ENCODE peak calls at places on chromosomes 6 and 20, in four cellular contexts. One of them, this sample, is unnamed.

GRCh38 chr6:157314705-157315321 is 8.5 kb downstream of the TMEM242 start:
- DNase-seq in GM12891: no peak
- DNase-seq in GM12878: peak
- DNase-seq in K562: peak
- DNase-seq in this sample: peak

GRCh38 chr20:3706774-3707507 is 5.5 kb downstream of the SIGLEC1 start:
- DNase-seq in GM12891: no peak
- DNase-seq in GM12878: no peak
- DNase-seq in K562: no peak
- DNase-seq in this sample: no peak

GRCh38 chr6:165556116-165556843 is 106.8 kb downstream of the PDE10A start:
- DNase-seq in GM12891: no peak
- DNase-seq in GM12878: no peak
- DNase-seq in K562: no peak
- DNase-seq in this sample: no peak

GRCh38 chr6:21163110-21163837 is 430.3 kb upstream of the SOX4 start:
- DNase-seq in GM12891: no peak
- DNase-seq in GM12878: no peak
- DNase-seq in K562: no peak
- DNase-seq in this sample: no peak

GRCh38 chr6:6474170-6474920 is 114.2 kb upstream of the LY86 start:
- DNase-seq in GM12891: no peak
- DNase-seq in GM12878: no peak
- DNase-seq in K562: no peak
- DNase-seq in this sample: no peak

GRCh38 chr6:157075549-157076426 is 247.5 kb downstream of the TMEM242 start:
- DNase-seq in GM12891: no peak
- DNase-seq in GM12878: peak
- DNase-seq in K562: no peak
- DNase-seq in this sample: no peak

GRCh38 chr20:43926691-43927090 is 12.0 kb downstream of the TOX2 start:
- DNase-seq in GM12891: no peak
- DNase-seq in GM12878: no peak
- DNase-seq in K562: no peak
- DNase-seq in this sample: no peak

GRCh38 chr6:32969685-32970412 is 1.5 kb downstream of the BRD2 start:
- DNase-seq in GM12891: no peak
- DNase-seq in GM12878: no peak
- DNase-seq in K562: peak
- DNase-seq in this sample: peak

GRCh38 chr6:31383149-31383548 is 20.2 kb upstream of the MICA start:
- DNase-seq in GM12891: no peak
- DNase-seq in GM12878: no peak
- DNase-seq in K562: peak
- DNase-seq in this sample: peak

GRCh38 chr20:21002486-21002885 is 103.7 kb downstream of the LINC00237 start:
- DNase-seq in GM12891: no peak
- DNase-seq in GM12878: no peak
- DNase-seq in K562: no peak
- DNase-seq in this sample: no peak

GRCh38 chr6:169427856-169428255 is 174.2 kb upstream of the THBS2 start:
- DNase-seq in GM12891: no peak
- DNase-seq in GM12878: no peak
- DNase-seq in K562: no peak
- DNase-seq in this sample: no peak

GRCh38 chr20:25310921-25311728 is 63.2 kb downstream of the PYGB start:
- DNase-seq in GM12891: no peak
- DNase-seq in GM12878: no peak
- DNase-seq in K562: no peak
- DNase-seq in this sample: no peak

GRCh38 chr6:157107915-157108651 is 215.2 kb downstream of the TMEM242 start:
- DNase-seq in GM12891: no peak
- DNase-seq in GM12878: no peak
- DNase-seq in K562: peak
- DNase-seq in this sample: no peak

GRCh38 chr6:32843979-32844838 is at the start of gene PSMB8:
- DNase-seq in GM12891: peak
- DNase-seq in GM12878: peak
- DNase-seq in K562: peak
- DNase-seq in this sample: peak

GRCh38 chr20:23086056-23086551 is at the start of gene CD93:
- DNase-seq in GM12891: peak
- DNase-seq in GM12878: no peak
- DNase-seq in K562: no peak
- DNase-seq in this sample: no peak

GRCh38 chr6:54335871-54336270 is 27.6 kb downstream of the TINAG start:
- DNase-seq in GM12891: no peak
- DNase-seq in GM12878: no peak
- DNase-seq in K562: no peak
- DNase-seq in this sample: no peak

GRCh38 chr6:322940-323729 is 30.8 kb downstream of the DUSP22 start:
- DNase-seq in GM12891: no peak
- DNase-seq in GM12878: peak
- DNase-seq in K562: no peak
- DNase-seq in this sample: no peak

GRCh38 chr20:38001173-38001875 is 31.9 kb downstream of the TTI1 start:
- DNase-seq in GM12891: no peak
- DNase-seq in GM12878: no peak
- DNase-seq in K562: no peak
- DNase-seq in this sample: no peak

GRCh38 chr20:45014671-45015415 is 48.5 kb downstream of the STK4 start:
- DNase-seq in GM12891: no peak
- DNase-seq in GM12878: no peak
- DNase-seq in K562: no peak
- DNase-seq in this sample: no peak

GRCh38 chr6:41367700-41368099 is 32.3 kb downstream of the NCR2 start:
- DNase-seq in GM12891: no peak
- DNase-seq in GM12878: no peak
- DNase-seq in K562: peak
- DNase-seq in this sample: no peak

GRCh38 chr6:20153194-20153593 is 59.1 kb downstream of the MBOAT1 start:
- DNase-seq in GM12891: no peak
- DNase-seq in GM12878: no peak
- DNase-seq in K562: no peak
- DNase-seq in this sample: no peak

GRCh38 chr20:24018796-24019195 is 30.2 kb upstream of the GGTLC1 start:
- DNase-seq in GM12891: no peak
- DNase-seq in GM12878: no peak
- DNase-seq in K562: no peak
- DNase-seq in this sample: no peak

GRCh38 chr20:20782747-20783146 is 70.3 kb upstream of the RALGAPA2 start:
- DNase-seq in GM12891: no peak
- DNase-seq in GM12878: no peak
- DNase-seq in K562: no peak
- DNase-seq in this sample: no peak

DNA sequence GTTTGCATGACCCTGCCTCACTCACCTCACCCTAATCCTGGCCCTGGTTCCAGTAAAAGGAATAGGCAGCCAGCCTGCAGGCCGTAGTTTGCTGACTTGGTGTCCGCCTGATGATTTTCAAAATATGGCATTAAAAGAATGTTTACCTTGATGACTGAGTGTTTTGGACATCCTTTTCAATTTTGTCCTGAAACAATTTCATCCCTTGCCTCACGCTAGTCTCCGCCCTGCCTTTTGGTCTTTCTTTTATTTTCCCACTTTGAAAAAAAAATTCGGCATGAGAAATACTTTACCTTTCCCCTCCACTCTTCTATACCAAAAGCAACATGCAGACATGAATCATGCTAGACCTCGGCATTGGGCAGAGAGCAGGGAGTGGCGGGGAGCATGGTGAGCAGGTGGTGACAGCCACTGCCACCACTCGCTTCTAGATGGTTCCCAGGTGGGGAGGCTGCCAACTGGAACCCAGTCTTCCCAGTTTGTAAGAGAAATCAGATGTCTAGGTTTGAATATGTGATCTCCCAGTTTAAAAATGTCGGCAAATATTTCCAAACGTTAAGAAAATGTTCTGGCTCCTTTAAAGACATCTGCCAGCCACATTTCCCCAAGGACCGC is 9.4 kb downstream of the CD40 start:
- DNase-seq in GM12891: no peak
- DNase-seq in GM12878: no peak
- DNase-seq in K562: no peak
- DNase-seq in this sample: no peak
- TF ChIP-seq SPI1 in GM12891: no peak
- TF ChIP-seq SPI1 in GM12878: no peak
- TF ChIP-seq SPI1 in K562: no peak
- TF ChIP-seq SPI1 in this sample: no peak

DNA sequence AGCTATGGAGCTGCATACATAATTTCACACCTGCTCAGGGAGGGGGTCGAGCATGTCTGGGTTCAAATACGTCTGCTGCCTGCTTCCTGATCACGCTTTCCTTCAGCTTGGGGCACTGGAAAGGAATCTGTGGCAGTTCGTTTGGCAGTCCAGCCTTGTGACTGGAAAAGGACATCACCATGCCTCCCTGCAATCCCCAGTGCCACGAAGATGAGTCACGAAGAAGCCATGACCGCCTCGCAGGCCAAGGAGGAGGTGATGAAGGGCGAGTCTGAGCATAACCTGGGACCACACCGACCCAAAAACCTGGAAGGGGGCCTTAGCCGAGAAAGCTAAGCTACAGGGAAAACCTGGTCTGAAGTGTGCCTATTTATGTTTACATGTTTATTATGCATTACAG is 13.1 kb downstream of the JAG1 start:
- DNase-seq in GM12891: no peak
- DNase-seq in GM12878: no peak
- DNase-seq in K562: no peak
- DNase-seq in this sample: no peak
- TF ChIP-seq SPI1 in GM12891: no peak
- TF ChIP-seq SPI1 in GM12878: no peak
- TF ChIP-seq SPI1 in K562: no peak
- TF ChIP-seq SPI1 in this sample: no peak

GRCh38 chr6:133688705-133689492 is 200.0 kb upstream of the TCF21 start:
- DNase-seq in GM12891: no peak
- DNase-seq in GM12878: no peak
- DNase-seq in K562: no peak
- DNase-seq in this sample: no peak
- TF ChIP-seq SPI1 in GM12891: no peak
- TF ChIP-seq SPI1 in GM12878: no peak
- TF ChIP-seq SPI1 in K562: no peak
- TF ChIP-seq SPI1 in this sample: no peak

GRCh38 chr6:14079971-14080370 is 37.6 kb upstream of the CD83 start:
- DNase-seq in GM12891: no peak
- DNase-seq in GM12878: no peak
- DNase-seq in K562: no peak
- DNase-seq in this sample: no peak

GRCh38 chr6:14077193-14077853 is 40.2 kb upstream of the CD83 start:
- DNase-seq in GM12891: no peak
- DNase-seq in GM12878: no peak
- DNase-seq in K562: no peak
- DNase-seq in this sample: no peak

GRCh38 chr6:14082287-14082686 is 35.3 kb upstream of the CD83 start:
- DNase-seq in GM12891: no peak
- DNase-seq in GM12878: no peak
- DNase-seq in K562: no peak
- DNase-seq in this sample: no peak

GRCh38 chr6:14082771-14083170 is 34.8 kb upstream of the CD83 start:
- DNase-seq in GM12891: no peak
- DNase-seq in GM12878: no peak
- DNase-seq in K562: no peak
- DNase-seq in this sample: no peak

GRCh38 chr6:14079433-14079832 is 38.1 kb upstream of the CD83 start:
- DNase-seq in GM12891: no peak
- DNase-seq in GM12878: no peak
- DNase-seq in K562: no peak
- DNase-seq in this sample: no peak
- TF ChIP-seq SPI1 in GM12891: no peak
- TF ChIP-seq SPI1 in GM12878: no peak
- TF ChIP-seq SPI1 in K562: no peak
- TF ChIP-seq SPI1 in this sample: no peak

GRCh38 chr20:34522969-34523871 is 7.0 kb downstream of the DYNLRB1 start:
- DNase-seq in GM12891: peak
- DNase-seq in GM12878: no peak
- DNase-seq in K562: peak
- DNase-seq in this sample: no peak
- TF ChIP-seq SPI1 in GM12891: no peak
- TF ChIP-seq SPI1 in GM12878: no peak
- TF ChIP-seq SPI1 in K562: no peak
- TF ChIP-seq SPI1 in this sample: no peak

GRCh38 chr20:17570347-17571152 is 675 bp downstream of the DSTN start:
- DNase-seq in GM12891: peak
- DNase-seq in GM12878: no peak
- DNase-seq in K562: peak
- DNase-seq in this sample: peak
- TF ChIP-seq SPI1 in GM12891: no peak
- TF ChIP-seq SPI1 in GM12878: no peak
- TF ChIP-seq SPI1 in K562: no peak
- TF ChIP-seq SPI1 in this sample: no peak

This sample was measured in HL-60.